ENCODE peak calls at places on chromosomes 11 and 22, in ten cellular contexts. One of them, this sample, is unnamed.

GRCh38 chr11:96126917-96127595 is 203.1 kb upstream of the MTMR2 start:
- DNase-seq in CD4-positive, CD25-positive, alpha-beta regulatory T cell: no peak
- DNase-seq in activated CD4-positive, alpha-beta T cell treated with anti-CD3 and anti-CD28 coated beads for 36 hours: no peak
- DNase-seq in NCI-H1436: no peak
- DNase-seq in posterior vena cava: no peak
- DNase-seq in sciatic nerve: no peak
- DNase-seq in activated CD4-positive, alpha-beta memory T cell treated with anti-CD3 and anti-CD28 coated beads, Interleukin-2, amount 10 ng/mL, durations not matched to agents 7 days and 5 days: no peak
- DNase-seq in stomach: no peak
- DNase-seq in stimulated activated CD8-positive, alpha-beta memory T cell treated with anti-CD3 and anti-CD28 coated beads, Interleukin-4, amount 100 ng/mL, for 1 hour: no peak
- DNase-seq in small intestine: no peak
- DNase-seq in this sample: no peak

GRCh38 chr11:2302280-2302843 is 549 bp downstream of the TSPAN32 start:
- DNase-seq in CD4-positive, CD25-positive, alpha-beta regulatory T cell: peak; percentile 24
- DNase-seq in activated CD4-positive, alpha-beta T cell treated with anti-CD3 and anti-CD28 coated beads for 36 hours: peak; percentile 55
- DNase-seq in NCI-H1436: no peak
- DNase-seq in posterior vena cava: peak; percentile 80
- DNase-seq in sciatic nerve: no peak
- DNase-seq in activated CD4-positive, alpha-beta memory T cell treated with anti-CD3 and anti-CD28 coated beads, Interleukin-2, amount 10 ng/mL, durations not matched to agents 7 days and 5 days: peak; percentile 39
- DNase-seq in stomach: no peak
- DNase-seq in stimulated activated CD8-positive, alpha-beta memory T cell treated with anti-CD3 and anti-CD28 coated beads, Interleukin-4, amount 100 ng/mL, for 1 hour: no peak
- DNase-seq in small intestine: no peak
- DNase-seq in this sample: no peak

GRCh38 chr11:75820636-75821035 is 5.6 kb downstream of the UVRAG start:
- DNase-seq in CD4-positive, CD25-positive, alpha-beta regulatory T cell: no peak
- DNase-seq in activated CD4-positive, alpha-beta T cell treated with anti-CD3 and anti-CD28 coated beads for 36 hours: no peak
- DNase-seq in NCI-H1436: no peak
- DNase-seq in posterior vena cava: no peak
- DNase-seq in sciatic nerve: no peak
- DNase-seq in activated CD4-positive, alpha-beta memory T cell treated with anti-CD3 and anti-CD28 coated beads, Interleukin-2, amount 10 ng/mL, durations not matched to agents 7 days and 5 days: no peak
- DNase-seq in stomach: no peak
- DNase-seq in stimulated activated CD8-positive, alpha-beta memory T cell treated with anti-CD3 and anti-CD28 coated beads, Interleukin-4, amount 100 ng/mL, for 1 hour: no peak
- DNase-seq in small intestine: peak; percentile 84
- DNase-seq in this sample: no peak

GRCh38 chr11:77109236-77110019 is 6.8 kb downstream of the OMP start:
- DNase-seq in CD4-positive, CD25-positive, alpha-beta regulatory T cell: no peak
- DNase-seq in activated CD4-positive, alpha-beta T cell treated with anti-CD3 and anti-CD28 coated beads for 36 hours: no peak
- DNase-seq in NCI-H1436: peak; percentile 84
- DNase-seq in posterior vena cava: no peak
- DNase-seq in sciatic nerve: no peak
- DNase-seq in activated CD4-positive, alpha-beta memory T cell treated with anti-CD3 and anti-CD28 coated beads, Interleukin-2, amount 10 ng/mL, durations not matched to agents 7 days and 5 days: no peak
- DNase-seq in stomach: no peak
- DNase-seq in stimulated activated CD8-positive, alpha-beta memory T cell treated with anti-CD3 and anti-CD28 coated beads, Interleukin-4, amount 100 ng/mL, for 1 hour: no peak
- DNase-seq in small intestine: no peak
- DNase-seq in this sample: no peak

GRCh38 chr22:38135133-38135706 is 24.7 kb upstream of the BAIAP2L2 start:
- DNase-seq in CD4-positive, CD25-positive, alpha-beta regulatory T cell: no peak
- DNase-seq in activated CD4-positive, alpha-beta T cell treated with anti-CD3 and anti-CD28 coated beads for 36 hours: peak; percentile 31
- DNase-seq in NCI-H1436: no peak
- DNase-seq in posterior vena cava: peak; percentile 74
- DNase-seq in sciatic nerve: peak; percentile 34
- DNase-seq in activated CD4-positive, alpha-beta memory T cell treated with anti-CD3 and anti-CD28 coated beads, Interleukin-2, amount 10 ng/mL, durations not matched to agents 7 days and 5 days: no peak
- DNase-seq in stomach: no peak
- DNase-seq in stimulated activated CD8-positive, alpha-beta memory T cell treated with anti-CD3 and anti-CD28 coated beads, Interleukin-4, amount 100 ng/mL, for 1 hour: no peak
- DNase-seq in small intestine: no peak
- DNase-seq in this sample: peak; percentile 58

GRCh38 chr11:107563702-107564101 is 1.8 kb downstream of the ALKBH8 start:
- DNase-seq in CD4-positive, CD25-positive, alpha-beta regulatory T cell: peak; percentile 49
- DNase-seq in activated CD4-positive, alpha-beta T cell treated with anti-CD3 and anti-CD28 coated beads for 36 hours: peak; percentile 56
- DNase-seq in NCI-H1436: peak; percentile 13
- DNase-seq in posterior vena cava: no peak
- DNase-seq in sciatic nerve: no peak
- DNase-seq in activated CD4-positive, alpha-beta memory T cell treated with anti-CD3 and anti-CD28 coated beads, Interleukin-2, amount 10 ng/mL, durations not matched to agents 7 days and 5 days: peak; percentile 49
- DNase-seq in stomach: no peak
- DNase-seq in stimulated activated CD8-positive, alpha-beta memory T cell treated with anti-CD3 and anti-CD28 coated beads, Interleukin-4, amount 100 ng/mL, for 1 hour: no peak
- DNase-seq in small intestine: peak; percentile 41
- DNase-seq in this sample: no peak

GRCh38 chr11:33773399-33774355 is 643 bp downstream of the FBXO3 start:
- DNase-seq in CD4-positive, CD25-positive, alpha-beta regulatory T cell: peak; percentile 31
- DNase-seq in activated CD4-positive, alpha-beta T cell treated with anti-CD3 and anti-CD28 coated beads for 36 hours: peak; percentile 59
- DNase-seq in NCI-H1436: no peak
- DNase-seq in posterior vena cava: peak; percentile 75
- DNase-seq in sciatic nerve: no peak
- DNase-seq in activated CD4-positive, alpha-beta memory T cell treated with anti-CD3 and anti-CD28 coated beads, Interleukin-2, amount 10 ng/mL, durations not matched to agents 7 days and 5 days: peak; percentile 47
- DNase-seq in stomach: no peak
- DNase-seq in stimulated activated CD8-positive, alpha-beta memory T cell treated with anti-CD3 and anti-CD28 coated beads, Interleukin-4, amount 100 ng/mL, for 1 hour: no peak
- DNase-seq in small intestine: peak; percentile 14
- DNase-seq in this sample: no peak

GRCh38 chr11:126733685-126734084 is 266.9 kb downstream of the KIRREL3 start:
- DNase-seq in CD4-positive, CD25-positive, alpha-beta regulatory T cell: no peak
- DNase-seq in activated CD4-positive, alpha-beta T cell treated with anti-CD3 and anti-CD28 coated beads for 36 hours: no peak
- DNase-seq in NCI-H1436: no peak
- DNase-seq in posterior vena cava: no peak
- DNase-seq in sciatic nerve: no peak
- DNase-seq in activated CD4-positive, alpha-beta memory T cell treated with anti-CD3 and anti-CD28 coated beads, Interleukin-2, amount 10 ng/mL, durations not matched to agents 7 days and 5 days: no peak
- DNase-seq in stomach: no peak
- DNase-seq in stimulated activated CD8-positive, alpha-beta memory T cell treated with anti-CD3 and anti-CD28 coated beads, Interleukin-4, amount 100 ng/mL, for 1 hour: no peak
- DNase-seq in small intestine: no peak
- DNase-seq in this sample: no peak

GRCh38 chr22:38815844-38816243 is 21.9 kb upstream of the DNAL4 start:
- DNase-seq in CD4-positive, CD25-positive, alpha-beta regulatory T cell: no peak
- DNase-seq in activated CD4-positive, alpha-beta T cell treated with anti-CD3 and anti-CD28 coated beads for 36 hours: no peak
- DNase-seq in NCI-H1436: no peak
- DNase-seq in posterior vena cava: no peak
- DNase-seq in sciatic nerve: no peak
- DNase-seq in activated CD4-positive, alpha-beta memory T cell treated with anti-CD3 and anti-CD28 coated beads, Interleukin-2, amount 10 ng/mL, durations not matched to agents 7 days and 5 days: no peak
- DNase-seq in stomach: no peak
- DNase-seq in stimulated activated CD8-positive, alpha-beta memory T cell treated with anti-CD3 and anti-CD28 coated beads, Interleukin-4, amount 100 ng/mL, for 1 hour: no peak
- DNase-seq in small intestine: no peak
- DNase-seq in this sample: no peak

GRCh38 chr11:64652586-64653387 is 61.8 kb downstream of the SLC22A12 start:
- DNase-seq in CD4-positive, CD25-positive, alpha-beta regulatory T cell: peak; percentile 55
- DNase-seq in activated CD4-positive, alpha-beta T cell treated with anti-CD3 and anti-CD28 coated beads for 36 hours: peak; percentile 87
- DNase-seq in NCI-H1436: peak; percentile 49
- DNase-seq in posterior vena cava: peak; percentile 91
- DNase-seq in sciatic nerve: peak; percentile 92
- DNase-seq in activated CD4-positive, alpha-beta memory T cell treated with anti-CD3 and anti-CD28 coated beads, Interleukin-2, amount 10 ng/mL, durations not matched to agents 7 days and 5 days: peak; percentile 72
- DNase-seq in stomach: peak; percentile 81
- DNase-seq in stimulated activated CD8-positive, alpha-beta memory T cell treated with anti-CD3 and anti-CD28 coated beads, Interleukin-4, amount 100 ng/mL, for 1 hour: peak; percentile 41
- DNase-seq in small intestine: peak; percentile 61
- DNase-seq in this sample: no peak

GRCh38 chr22:47048123-47049077 is 285.9 kb downstream of the TBC1D22A start:
- DNase-seq in CD4-positive, CD25-positive, alpha-beta regulatory T cell: no peak
- DNase-seq in activated CD4-positive, alpha-beta T cell treated with anti-CD3 and anti-CD28 coated beads for 36 hours: no peak
- DNase-seq in NCI-H1436: no peak
- DNase-seq in posterior vena cava: peak; percentile 58
- DNase-seq in sciatic nerve: no peak
- DNase-seq in activated CD4-positive, alpha-beta memory T cell treated with anti-CD3 and anti-CD28 coated beads, Interleukin-2, amount 10 ng/mL, durations not matched to agents 7 days and 5 days: no peak
- DNase-seq in stomach: no peak
- DNase-seq in stimulated activated CD8-positive, alpha-beta memory T cell treated with anti-CD3 and anti-CD28 coated beads, Interleukin-4, amount 100 ng/mL, for 1 hour: no peak
- DNase-seq in small intestine: peak; percentile 15
- DNase-seq in this sample: no peak

GRCh38 chr22:39958916-39959639 is 1.1 kb upstream of the TMA7B start:
- DNase-seq in CD4-positive, CD25-positive, alpha-beta regulatory T cell: no peak
- DNase-seq in activated CD4-positive, alpha-beta T cell treated with anti-CD3 and anti-CD28 coated beads for 36 hours: peak; percentile 48
- DNase-seq in NCI-H1436: no peak
- DNase-seq in posterior vena cava: no peak
- DNase-seq in sciatic nerve: no peak
- DNase-seq in activated CD4-positive, alpha-beta memory T cell treated with anti-CD3 and anti-CD28 coated beads, Interleukin-2, amount 10 ng/mL, durations not matched to agents 7 days and 5 days: no peak
- DNase-seq in stomach: no peak
- DNase-seq in stimulated activated CD8-positive, alpha-beta memory T cell treated with anti-CD3 and anti-CD28 coated beads, Interleukin-4, amount 100 ng/mL, for 1 hour: no peak
- DNase-seq in small intestine: no peak
- DNase-seq in this sample: no peak

GRCh38 chr11:77086521-77087472 is 15.8 kb upstream of the OMP start:
- DNase-seq in CD4-positive, CD25-positive, alpha-beta regulatory T cell: no peak
- DNase-seq in activated CD4-positive, alpha-beta T cell treated with anti-CD3 and anti-CD28 coated beads for 36 hours: no peak
- DNase-seq in NCI-H1436: no peak
- DNase-seq in posterior vena cava: peak; percentile 75
- DNase-seq in sciatic nerve: peak; percentile 60
- DNase-seq in activated CD4-positive, alpha-beta memory T cell treated with anti-CD3 and anti-CD28 coated beads, Interleukin-2, amount 10 ng/mL, durations not matched to agents 7 days and 5 days: no peak
- DNase-seq in stomach: peak; percentile 80
- DNase-seq in stimulated activated CD8-positive, alpha-beta memory T cell treated with anti-CD3 and anti-CD28 coated beads, Interleukin-4, amount 100 ng/mL, for 1 hour: no peak
- DNase-seq in small intestine: peak; percentile 97
- DNase-seq in this sample: no peak

GRCh38 chr22:48573766-48574165 is 1253.9 kb downstream of the BRD1 start:
- DNase-seq in CD4-positive, CD25-positive, alpha-beta regulatory T cell: no peak
- DNase-seq in activated CD4-positive, alpha-beta T cell treated with anti-CD3 and anti-CD28 coated beads for 36 hours: no peak
- DNase-seq in NCI-H1436: no peak
- DNase-seq in posterior vena cava: no peak
- DNase-seq in sciatic nerve: no peak
- DNase-seq in activated CD4-positive, alpha-beta memory T cell treated with anti-CD3 and anti-CD28 coated beads, Interleukin-2, amount 10 ng/mL, durations not matched to agents 7 days and 5 days: no peak
- DNase-seq in stomach: no peak
- DNase-seq in stimulated activated CD8-positive, alpha-beta memory T cell treated with anti-CD3 and anti-CD28 coated beads, Interleukin-4, amount 100 ng/mL, for 1 hour: no peak
- DNase-seq in small intestine: no peak
- DNase-seq in this sample: no peak

GRCh38 chr11:111598546-111598945 is 3.7 kb upstream of the SIK2 start:
- DNase-seq in CD4-positive, CD25-positive, alpha-beta regulatory T cell: no peak
- DNase-seq in activated CD4-positive, alpha-beta T cell treated with anti-CD3 and anti-CD28 coated beads for 36 hours: peak; percentile 22
- DNase-seq in NCI-H1436: no peak
- DNase-seq in posterior vena cava: no peak
- DNase-seq in sciatic nerve: no peak
- DNase-seq in activated CD4-positive, alpha-beta memory T cell treated with anti-CD3 and anti-CD28 coated beads, Interleukin-2, amount 10 ng/mL, durations not matched to agents 7 days and 5 days: no peak
- DNase-seq in stomach: no peak
- DNase-seq in stimulated activated CD8-positive, alpha-beta memory T cell treated with anti-CD3 and anti-CD28 coated beads, Interleukin-4, amount 100 ng/mL, for 1 hour: no peak
- DNase-seq in small intestine: no peak
- DNase-seq in this sample: no peak

GRCh38 chr11:117582491-117582890 is 214.5 kb downstream of the DSCAML1 start:
- DNase-seq in CD4-positive, CD25-positive, alpha-beta regulatory T cell: no peak
- DNase-seq in activated CD4-positive, alpha-beta T cell treated with anti-CD3 and anti-CD28 coated beads for 36 hours: no peak
- DNase-seq in NCI-H1436: no peak
- DNase-seq in posterior vena cava: peak; percentile 43
- DNase-seq in sciatic nerve: peak; percentile 42
- DNase-seq in activated CD4-positive, alpha-beta memory T cell treated with anti-CD3 and anti-CD28 coated beads, Interleukin-2, amount 10 ng/mL, durations not matched to agents 7 days and 5 days: no peak
- DNase-seq in stomach: no peak
- DNase-seq in stimulated activated CD8-positive, alpha-beta memory T cell treated with anti-CD3 and anti-CD28 coated beads, Interleukin-4, amount 100 ng/mL, for 1 hour: no peak
- DNase-seq in small intestine: no peak
- DNase-seq in this sample: no peak

GRCh38 chr11:69424748-69425147 is 56.7 kb upstream of the LINC01488 start:
- DNase-seq in CD4-positive, CD25-positive, alpha-beta regulatory T cell: no peak
- DNase-seq in activated CD4-positive, alpha-beta T cell treated with anti-CD3 and anti-CD28 coated beads for 36 hours: no peak
- DNase-seq in NCI-H1436: no peak
- DNase-seq in posterior vena cava: no peak
- DNase-seq in sciatic nerve: no peak
- DNase-seq in activated CD4-positive, alpha-beta memory T cell treated with anti-CD3 and anti-CD28 coated beads, Interleukin-2, amount 10 ng/mL, durations not matched to agents 7 days and 5 days: no peak
- DNase-seq in stomach: no peak
- DNase-seq in stimulated activated CD8-positive, alpha-beta memory T cell treated with anti-CD3 and anti-CD28 coated beads, Interleukin-4, amount 100 ng/mL, for 1 hour: no peak
- DNase-seq in small intestine: no peak
- DNase-seq in this sample: no peak

GRCh38 chr22:27507066-27507715 is 294.4 kb downstream of the MN1 start:
- DNase-seq in CD4-positive, CD25-positive, alpha-beta regulatory T cell: no peak
- DNase-seq in activated CD4-positive, alpha-beta T cell treated with anti-CD3 and anti-CD28 coated beads for 36 hours: no peak
- DNase-seq in NCI-H1436: no peak
- DNase-seq in posterior vena cava: no peak
- DNase-seq in sciatic nerve: no peak
- DNase-seq in activated CD4-positive, alpha-beta memory T cell treated with anti-CD3 and anti-CD28 coated beads, Interleukin-2, amount 10 ng/mL, durations not matched to agents 7 days and 5 days: no peak
- DNase-seq in stomach: peak; percentile 31
- DNase-seq in stimulated activated CD8-positive, alpha-beta memory T cell treated with anti-CD3 and anti-CD28 coated beads, Interleukin-4, amount 100 ng/mL, for 1 hour: no peak
- DNase-seq in small intestine: no peak
- DNase-seq in this sample: no peak

GRCh38 chr22:39661842-39662676 is 91.5 kb downstream of the CACNA1I start:
- DNase-seq in CD4-positive, CD25-positive, alpha-beta regulatory T cell: peak; percentile 83
- DNase-seq in activated CD4-positive, alpha-beta T cell treated with anti-CD3 and anti-CD28 coated beads for 36 hours: peak; percentile 92
- DNase-seq in NCI-H1436: no peak
- DNase-seq in posterior vena cava: no peak
- DNase-seq in sciatic nerve: no peak
- DNase-seq in activated CD4-positive, alpha-beta memory T cell treated with anti-CD3 and anti-CD28 coated beads, Interleukin-2, amount 10 ng/mL, durations not matched to agents 7 days and 5 days: peak; percentile 86
- DNase-seq in stomach: peak; percentile 37
- DNase-seq in stimulated activated CD8-positive, alpha-beta memory T cell treated with anti-CD3 and anti-CD28 coated beads, Interleukin-4, amount 100 ng/mL, for 1 hour: peak; percentile 65
- DNase-seq in small intestine: peak; percentile 42
- DNase-seq in this sample: no peak

GRCh38 chr22:36191106-36191836 is 10.3 kb downstream of the APOL4 start:
- DNase-seq in CD4-positive, CD25-positive, alpha-beta regulatory T cell: no peak
- DNase-seq in activated CD4-positive, alpha-beta T cell treated with anti-CD3 and anti-CD28 coated beads for 36 hours: no peak
- DNase-seq in NCI-H1436: no peak
- DNase-seq in posterior vena cava: peak; percentile 92
- DNase-seq in sciatic nerve: no peak
- DNase-seq in activated CD4-positive, alpha-beta memory T cell treated with anti-CD3 and anti-CD28 coated beads, Interleukin-2, amount 10 ng/mL, durations not matched to agents 7 days and 5 days: no peak
- DNase-seq in stomach: no peak
- DNase-seq in stimulated activated CD8-positive, alpha-beta memory T cell treated with anti-CD3 and anti-CD28 coated beads, Interleukin-4, amount 100 ng/mL, for 1 hour: no peak
- DNase-seq in small intestine: no peak
- DNase-seq in this sample: peak; percentile 71

GRCh38 chr11:73317373-73317772 is 9.3 kb downstream of the ARHGEF17 start:
- DNase-seq in CD4-positive, CD25-positive, alpha-beta regulatory T cell: no peak
- DNase-seq in activated CD4-positive, alpha-beta T cell treated with anti-CD3 and anti-CD28 coated beads for 36 hours: no peak
- DNase-seq in NCI-H1436: peak; percentile 25
- DNase-seq in posterior vena cava: peak; percentile 90
- DNase-seq in sciatic nerve: peak; percentile 85
- DNase-seq in activated CD4-positive, alpha-beta memory T cell treated with anti-CD3 and anti-CD28 coated beads, Interleukin-2, amount 10 ng/mL, durations not matched to agents 7 days and 5 days: no peak
- DNase-seq in stomach: peak; percentile 52
- DNase-seq in stimulated activated CD8-positive, alpha-beta memory T cell treated with anti-CD3 and anti-CD28 coated beads, Interleukin-4, amount 100 ng/mL, for 1 hour: no peak
- DNase-seq in small intestine: no peak
- DNase-seq in this sample: no peak

GRCh38 chr11:29087404-29087803 is 929.4 kb downstream of the KCNA4 start:
- DNase-seq in CD4-positive, CD25-positive, alpha-beta regulatory T cell: no peak
- DNase-seq in activated CD4-positive, alpha-beta T cell treated with anti-CD3 and anti-CD28 coated beads for 36 hours: no peak
- DNase-seq in NCI-H1436: no peak
- DNase-seq in posterior vena cava: no peak
- DNase-seq in sciatic nerve: no peak
- DNase-seq in activated CD4-positive, alpha-beta memory T cell treated with anti-CD3 and anti-CD28 coated beads, Interleukin-2, amount 10 ng/mL, durations not matched to agents 7 days and 5 days: no peak
- DNase-seq in stomach: no peak
- DNase-seq in stimulated activated CD8-positive, alpha-beta memory T cell treated with anti-CD3 and anti-CD28 coated beads, Interleukin-4, amount 100 ng/mL, for 1 hour: no peak
- DNase-seq in small intestine: no peak
- DNase-seq in this sample: no peak

GRCh38 chr11:10456519-10456918 is 1.5 kb downstream of the AMPD3 start:
- DNase-seq in CD4-positive, CD25-positive, alpha-beta regulatory T cell: no peak
- DNase-seq in activated CD4-positive, alpha-beta T cell treated with anti-CD3 and anti-CD28 coated beads for 36 hours: peak; percentile 34
- DNase-seq in NCI-H1436: no peak
- DNase-seq in posterior vena cava: no peak
- DNase-seq in sciatic nerve: no peak
- DNase-seq in activated CD4-positive, alpha-beta memory T cell treated with anti-CD3 and anti-CD28 coated beads, Interleukin-2, amount 10 ng/mL, durations not matched to agents 7 days and 5 days: peak; percentile 22
- DNase-seq in stomach: no peak
- DNase-seq in stimulated activated CD8-positive, alpha-beta memory T cell treated with anti-CD3 and anti-CD28 coated beads, Interleukin-4, amount 100 ng/mL, for 1 hour: no peak
- DNase-seq in small intestine: no peak
- DNase-seq in this sample: no peak

GRCh38 chr11:102546923-102547471 is 16.4 kb upstream of the MMP7 start:
- DNase-seq in CD4-positive, CD25-positive, alpha-beta regulatory T cell: no peak
- DNase-seq in activated CD4-positive, alpha-beta T cell treated with anti-CD3 and anti-CD28 coated beads for 36 hours: no peak
- DNase-seq in NCI-H1436: no peak
- DNase-seq in posterior vena cava: no peak
- DNase-seq in sciatic nerve: no peak
- DNase-seq in activated CD4-positive, alpha-beta memory T cell treated with anti-CD3 and anti-CD28 coated beads, Interleukin-2, amount 10 ng/mL, durations not matched to agents 7 days and 5 days: no peak
- DNase-seq in stomach: no peak
- DNase-seq in stimulated activated CD8-positive, alpha-beta memory T cell treated with anti-CD3 and anti-CD28 coated beads, Interleukin-4, amount 100 ng/mL, for 1 hour: peak; percentile 4
- DNase-seq in small intestine: no peak
- DNase-seq in this sample: no peak

GRCh38 chr11:62337682-62338181 is 484 bp downstream of the ASRGL1 start:
- DNase-seq in CD4-positive, CD25-positive, alpha-beta regulatory T cell: peak; percentile 3
- DNase-seq in activated CD4-positive, alpha-beta T cell treated with anti-CD3 and anti-CD28 coated beads for 36 hours: peak; percentile 16
- DNase-seq in NCI-H1436: no peak
- DNase-seq in posterior vena cava: peak; percentile 82
- DNase-seq in sciatic nerve: peak; percentile 61
- DNase-seq in activated CD4-positive, alpha-beta memory T cell treated with anti-CD3 and anti-CD28 coated beads, Interleukin-2, amount 10 ng/mL, durations not matched to agents 7 days and 5 days: peak; percentile 17
- DNase-seq in stomach: peak; percentile 38
- DNase-seq in stimulated activated CD8-positive, alpha-beta memory T cell treated with anti-CD3 and anti-CD28 coated beads, Interleukin-4, amount 100 ng/mL, for 1 hour: no peak
- DNase-seq in small intestine: peak; percentile 37
- DNase-seq in this sample: no peak

GRCh38 chr11:115695677-115696451 is 191.6 kb upstream of the CADM1 start:
- DNase-seq in CD4-positive, CD25-positive, alpha-beta regulatory T cell: no peak
- DNase-seq in activated CD4-positive, alpha-beta T cell treated with anti-CD3 and anti-CD28 coated beads for 36 hours: no peak
- DNase-seq in NCI-H1436: peak; percentile 64
- DNase-seq in posterior vena cava: no peak
- DNase-seq in sciatic nerve: no peak
- DNase-seq in activated CD4-positive, alpha-beta memory T cell treated with anti-CD3 and anti-CD28 coated beads, Interleukin-2, amount 10 ng/mL, durations not matched to agents 7 days and 5 days: no peak
- DNase-seq in stomach: no peak
- DNase-seq in stimulated activated CD8-positive, alpha-beta memory T cell treated with anti-CD3 and anti-CD28 coated beads, Interleukin-4, amount 100 ng/mL, for 1 hour: no peak
- DNase-seq in small intestine: no peak
- DNase-seq in this sample: no peak

GRCh38 chr22:40031766-40032470 is 37.2 kb downstream of the FAM83F start:
- DNase-seq in CD4-positive, CD25-positive, alpha-beta regulatory T cell: no peak
- DNase-seq in activated CD4-positive, alpha-beta T cell treated with anti-CD3 and anti-CD28 coated beads for 36 hours: no peak
- DNase-seq in NCI-H1436: no peak
- DNase-seq in posterior vena cava: peak; percentile 79
- DNase-seq in sciatic nerve: peak; percentile 45
- DNase-seq in activated CD4-positive, alpha-beta memory T cell treated with anti-CD3 and anti-CD28 coated beads, Interleukin-2, amount 10 ng/mL, durations not matched to agents 7 days and 5 days: no peak
- DNase-seq in stomach: no peak
- DNase-seq in stimulated activated CD8-positive, alpha-beta memory T cell treated with anti-CD3 and anti-CD28 coated beads, Interleukin-4, amount 100 ng/mL, for 1 hour: no peak
- DNase-seq in small intestine: no peak
- DNase-seq in this sample: no peak

This sample was measured in GM04503.